ENCODE peak calls at places on chromosomes 4 and X, in six cellular contexts. T is H9, E is H1, V is mesenchymal stem cell, I is neuronal stem cell, W is trophoblast cell. H is an unnamed sample.

GRCh38 chr4:7226464-7226863 is 34.1 kb downstream of the SORCS2 start:
- DNase-seq in I (no peak), W (no peak), V (no peak), E (no peak), T (no peak), H (no peak)

GRCh38 chrX:15882704-15883539 is 28.3 kb upstream of the AP1S2 start:
- DNase-seq in W (no peak), E (no peak), T (no peak), I (no peak), V (peak; percentile 6), H (peak; percentile 43)

GRCh38 chr4:160592258-160592657 is 1489.4 kb downstream of the RAPGEF2 start:
- DNase-seq in T (no peak), I (no peak), W (no peak), V (no peak), E (no peak), H (no peak)

GRCh38 chr4:13704020-13704419 is 76.5 kb upstream of the BOD1L1 start:
- DNase-seq in I (no peak), W (no peak), V (no peak), E (no peak), T (no peak), H (no peak)

GRCh38 chr4:4870493-4871266 is 11.2 kb downstream of the MSX1 start:
- DNase-seq in V (no peak), T (no peak), W (no peak), E (no peak), I (no peak), H (no peak)

GRCh38 chr4:150149381-150149780 is 71.1 kb downstream of the DCLK2 start:
- DNase-seq in E (no peak), V (no peak), W (no peak), T (no peak), I (no peak), H (no peak)

GRCh38 chrX:39508300-39508692 is 589.5 kb downstream of the BCOR start:
- DNase-seq in T (no peak), I (no peak), V (no peak), W (no peak), E (no peak), H (no peak)

GRCh38 chr4:157678478-157678877 is 457.9 kb downstream of the GRIA2 start:
- DNase-seq in W (no peak), V (no peak), E (no peak), T (no peak), I (no peak), H (no peak)

GRCh38 chr4:118270492-118270891 is 82.3 kb downstream of the PRSS12 start:
- DNase-seq in V (peak; percentile 65), I (peak; percentile 24), E (no peak), T (no peak), W (no peak), H (peak; percentile 66)

GRCh38 chr4:177455591-177455990 is 13.4 kb upstream of the AGA start:
- DNase-seq in V (peak; percentile 33), I (no peak), W (peak; percentile 84), E (no peak), T (no peak), H (peak; percentile 81)

GRCh38 chr4:1360423-1361283 is 13.6 kb downstream of the UVSSA start:
- DNase-seq in I (no peak), T (no peak), V (peak; percentile 73), E (no peak), W (no peak), H (peak; percentile 69)

GRCh38 chr4:129327637-129328036 is 231.7 kb downstream of the C4orf33 start:
- DNase-seq in I (no peak), T (no peak), E (no peak), V (no peak), W (no peak), H (no peak)

GRCh38 chrX:13164611-13165010 is 120.2 kb upstream of the FAM9C start:
- DNase-seq in E (no peak), T (peak; percentile 31), V (no peak), W (no peak), I (no peak), H (no peak)

GRCh38 chr4:41361831-41362646 is 105.3 kb downstream of the UCHL1 start:
- DNase-seq in W (no peak), T (peak; percentile 34), E (no peak), I (no peak), V (peak; percentile 41), H (no peak)

GRCh38 chrX:11499076-11500044 is 166.4 kb downstream of the ARHGAP6 start:
- DNase-seq in T (no peak), V (peak; percentile 62), I (no peak), W (no peak), E (no peak), H (peak; percentile 78)

GRCh38 chrX:13398073-13398823 is 78.4 kb upstream of the ATXN3L start:
- DNase-seq in W (peak; percentile 77), V (peak; percentile 95), T (no peak), I (peak; percentile 1), E (no peak), H (peak; percentile 100)

GRCh38 chr4:2939383-2940243 is 23.6 kb downstream of the NOP14 start:
- DNase-seq in T (no peak), E (no peak), V (no peak), W (no peak), I (no peak), H (no peak)

GRCh38 chrX:107708762-107709161 is 66.8 kb downstream of the TSC22D3 start:
- DNase-seq in I (no peak), T (no peak), E (no peak), V (peak; percentile 39), W (peak; percentile 68), H (peak; percentile 14)

GRCh38 chr4:89140168-89140759 is 28.9 kb downstream of the TIGD2 start:
- DNase-seq in W (peak; percentile 49), T (no peak), I (no peak), V (no peak), E (no peak), H (no peak)

GRCh38 chr4:159191989-159192388 is 89.1 kb downstream of the RAPGEF2 start:
- DNase-seq in T (peak; percentile 45), E (no peak), V (peak; percentile 72), I (no peak), W (peak; percentile 46), H (peak; percentile 85)

GRCh38 chr4:27198246-27198645 is 337.6 kb downstream of the STIM2 start:
- DNase-seq in V (no peak), T (no peak), I (no peak), E (no peak), W (no peak), H (no peak)

GRCh38 chr4:103498161-103499070 is 221.4 kb downstream of the TACR3 start:
- DNase-seq in T (no peak), V (peak; percentile 90), E (no peak), I (no peak), W (no peak), H (peak; percentile 4)

DNA sequence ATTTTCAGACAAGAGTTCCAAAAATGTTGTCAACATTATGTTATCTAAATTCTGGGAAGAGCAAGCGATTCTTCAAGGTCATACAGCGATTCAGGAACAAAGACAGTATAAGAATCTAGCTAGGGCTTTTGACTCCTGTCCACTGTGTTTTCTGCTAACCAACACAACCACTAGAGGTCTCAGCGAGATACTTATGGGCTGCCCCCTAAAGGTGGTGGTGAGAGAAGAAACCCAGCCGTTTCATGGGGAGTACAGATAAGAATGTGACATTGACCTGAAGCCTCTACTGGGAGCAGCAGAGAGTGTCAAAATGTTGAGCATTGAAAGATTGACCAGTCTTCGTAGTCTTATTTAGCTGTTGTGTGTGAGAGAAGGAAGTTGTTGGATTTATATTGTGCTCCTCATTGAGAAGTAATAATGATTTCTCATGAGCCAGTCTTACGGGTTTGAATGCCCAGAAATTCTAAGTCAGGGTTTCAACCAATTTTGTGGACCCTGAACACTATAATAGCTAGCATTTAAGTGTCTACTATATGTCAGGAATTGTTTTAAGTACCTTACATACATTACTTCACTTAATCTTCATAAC is 168.3 kb downstream of the SPRY1 start:
- DNase-seq in W (peak; percentile 56), I (peak; percentile 27), V (peak; percentile 81), E (peak; percentile 52), T (peak; percentile 78), H (peak; percentile 69)
- H4K91ac ChIP-seq in W (no peak overlapping the region), I (no peak overlapping the region), V (no peak overlapping the region), E (no peak overlapping the region), T (no peak overlapping the region), H (no peak overlapping the region)

DNA sequence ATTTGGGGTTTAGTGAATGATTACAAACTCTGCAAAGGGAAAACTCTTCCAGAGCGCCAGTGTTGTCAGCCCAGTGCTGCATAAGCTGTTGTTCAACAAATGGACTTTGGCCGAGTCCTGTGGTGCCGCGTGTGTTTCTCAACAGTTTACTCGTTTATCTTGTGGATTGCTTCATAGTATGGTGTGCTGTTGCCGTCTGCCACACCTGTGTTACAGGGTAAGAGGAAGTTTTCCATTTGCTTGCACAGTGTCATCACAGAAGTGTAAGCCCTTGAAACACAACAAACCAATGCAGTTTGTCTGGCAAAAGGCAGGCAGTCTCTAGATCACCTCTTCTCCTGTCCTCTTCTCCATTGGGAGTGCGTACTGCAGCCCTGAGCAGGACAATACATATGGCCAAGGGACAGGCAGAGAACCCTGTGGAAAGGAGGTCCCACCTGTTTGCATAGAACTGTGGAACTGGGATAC is 66.3 kb downstream of the DCUN1D4 start:
- DNase-seq in T (no peak), E (no peak), V (no peak), I (no peak), W (no peak), H (no peak)
- H2BK5ac ChIP-seq in T (no peak overlapping the region), E (no peak overlapping the region), V (no peak overlapping the region), I (no peak overlapping the region), W (no peak overlapping the region), H (no peak overlapping the region)

GRCh38 chrX:41868392-41868977 is 54.9 kb downstream of the CASK start:
- DNase-seq in W (no peak), E (no peak), T (no peak), V (no peak), I (no peak), H (no peak)

GRCh38 chrX:41857670-41858069 is 65.7 kb downstream of the CASK start:
- DNase-seq in E (no peak), T (no peak), I (no peak), W (no peak), V (no peak), H (no peak)

GRCh38 chrX:41863343-41864203 is 59.8 kb downstream of the CASK start:
- DNase-seq in V (no peak), T (no peak), E (no peak), I (no peak), W (no peak), H (no peak)

GRCh38 chrX:41858161-41858775 is 65.1 kb downstream of the CASK start:
- DNase-seq in E (no peak), V (no peak), T (peak; percentile 79), W (no peak), I (no peak), H (no peak)

DNA sequence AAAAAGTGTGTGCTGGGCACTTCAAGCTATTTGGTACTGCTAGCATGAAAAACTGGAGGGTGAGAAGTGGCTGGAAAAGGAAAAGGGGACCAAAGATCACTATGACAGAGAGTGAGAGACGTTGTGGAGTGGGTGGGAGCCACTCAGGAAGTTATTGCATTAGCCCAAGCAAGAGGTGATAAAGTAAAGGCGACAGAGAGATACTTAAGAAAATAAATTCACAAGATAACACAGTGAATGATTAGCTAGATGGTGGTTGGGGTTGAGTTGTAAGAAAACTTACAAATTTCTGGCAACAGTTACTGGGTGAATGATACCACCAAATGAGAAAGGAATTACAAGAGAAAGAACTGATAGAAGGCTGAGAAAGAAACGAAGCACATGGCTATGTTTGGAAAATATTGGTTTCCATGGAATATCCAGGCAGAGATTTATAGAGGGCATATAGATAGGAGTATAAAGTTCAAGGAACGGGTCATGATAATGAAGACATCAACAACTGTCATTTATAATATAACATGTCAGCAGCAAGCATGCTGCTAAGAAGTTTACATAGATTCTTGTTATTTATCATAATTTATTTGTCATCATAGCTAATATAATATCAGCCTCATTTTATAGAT is 60.7 kb downstream of the CASK start:
- DNase-seq in W (no peak), E (no peak), I (no peak), V (no peak), T (no peak), H (no peak)
- H4K91ac ChIP-seq in W (no peak overlapping the region), E (no peak overlapping the region), I (no peak overlapping the region), V (no peak overlapping the region), T (no peak overlapping the region), H (no peak overlapping the region)

GRCh38 chr4:15681372-15682339 is at the start of gene FAM200B:
- DNase-seq in W (peak; percentile 99), T (peak; percentile 100), V (peak; percentile 99), E (peak; percentile 100), I (peak; percentile 100), H (peak; percentile 97)
- H2BK5ac ChIP-seq in W (peak within 1 kb of the TSS; percentile 94), T (peak within 1 kb of the TSS; percentile 9), V (peak within 1 kb of the TSS; percentile 97), E (peak within 1 kb of the TSS; percentile 89), I (peak within 1 kb of the TSS; percentile 88), H (peak within 1 kb of the TSS; percentile 94)

H was measured in IMR-90.